ENCODE peak calls at places on chromosomes 13 and 19, in six cellular contexts. I is tibial nerve, N is uterus, K is IMR-90, B is esophagus squamous epithelium, Z is sigmoid colon. E is an unnamed sample. For H3K36me3, the result is how much of the 10 kb centered on the place peaks cover.

GRCh38 chr13:95447766-95448165 is 104.8 kb upstream of the CLDN10 start:
- DNase-seq in I (no peak), Z (no peak), B (no peak), N (no peak), K (no peak), E (no peak)

GRCh38 chr13:86282450-86282849 is 483.2 kb upstream of the SLITRK6 start:
- DNase-seq in N (no peak), I (no peak), Z (no peak), K (no peak), B (no peak), E (no peak)

GRCh38 chr13:72677431-72677830 is 50.0 kb downstream of the MZT1 start:
- DNase-seq in I (no peak), Z (no peak), K (no peak), N (no peak), B (no peak), E (no peak)

GRCh38 chr13:33763021-33763420 is 54.9 kb upstream of the RFC3 start:
- DNase-seq in N (no peak), Z (no peak), B (no peak), K (no peak), I (no peak), E (no peak)

GRCh38 chr19:20038358-20039202 is 725 bp downstream of the ZNF682 start:
- DNase-seq in I (no peak), K (peak), N (no peak), Z (no peak), B (no peak), E (no peak)

GRCh38 chr13:40146063-40146462 is 490.6 kb downstream of the COG6 start:
- DNase-seq in B (no peak), N (no peak), K (no peak), I (no peak), Z (no peak), E (no peak)

GRCh38 chr13:44437356-44438233 is 64.0 kb downstream of the SERP2 start:
- DNase-seq in B (no peak), K (peak), Z (no peak), N (no peak), I (no peak), E (no peak)

GRCh38 chr13:23428183-23428528 is 5.3 kb downstream of the SACS start:
- DNase-seq in B (no peak), Z (no peak), K (peak), N (no peak), I (no peak), E (no peak)

GRCh38 chr13:77406644-77407440 is 79.9 kb upstream of the MYCBP2 start:
- DNase-seq in B (no peak), Z (no peak), N (no peak), I (no peak), K (no peak), E (no peak)

GRCh38 chr13:106532111-106532929 is 3.1 kb downstream of the EFNB2 start:
- DNase-seq in Z (no peak), K (peak), I (no peak), B (no peak), N (no peak), E (peak)

GRCh38 chr13:76991432-76991795 is 467 bp upstream of the CLN5 start:
- DNase-seq in B (peak), N (peak), I (no peak), K (no peak), Z (peak), E (peak)

DNA sequence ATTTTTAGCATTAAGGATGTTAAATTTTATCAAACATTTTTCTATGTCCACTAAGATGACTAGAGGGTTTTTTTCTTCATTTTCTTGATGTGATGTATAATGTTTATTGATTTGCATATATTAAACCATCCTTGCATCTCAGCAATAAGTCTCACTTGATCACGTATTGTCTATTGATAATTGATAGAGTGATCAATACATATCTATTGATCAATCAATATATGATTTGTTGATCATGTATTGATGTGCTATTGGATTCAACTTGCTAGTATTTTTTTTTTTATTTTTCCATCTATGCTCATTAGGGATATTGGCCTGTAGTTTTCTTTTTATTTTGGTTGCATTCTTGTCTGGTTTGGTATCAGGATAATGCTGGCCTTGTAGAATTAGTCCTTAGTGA is 2202.0 kb downstream of the PCDH9 start:
- DNase-seq in K (no peak), Z (no peak), N (no peak), I (no peak), B (no peak), E (no peak)
- TF ChIP-seq POLR2A in K (no peak), Z (no peak), N (no peak), I (no peak), B (no peak), E (no peak)

GRCh38 chr19:13812544-13812943 is 17.3 kb downstream of the ZSWIM4 start:
- DNase-seq in Z (no peak), I (no peak), N (no peak), B (no peak), K (no peak), E (no peak)
- H3K36me3 ChIP-seq in Z (under half), I (half or more), N (under half), B (half or more), K (half or more), E (under half)

GRCh38 chr19:49363265-49364082 is at the start of gene DKKL1:
- DNase-seq in I (peak), K (peak), B (peak), Z (peak), N (peak), E (peak)
- TF ChIP-seq CTCF in I (peak), K (peak), B (peak), Z (peak), N (peak), E (no peak)

GRCh38 chr19:1032264-1032867 is 6.0 kb downstream of the CNN2 start:
- DNase-seq in Z (no peak), B (no peak), N (no peak), I (no peak), K (no peak), E (no peak)

GRCh38 chr19:1026189-1027019 is at the start of gene CNN2:
- DNase-seq in K (peak), N (peak), B (no peak), Z (peak), I (peak), E (peak)

GRCh38 chr19:1027020-1027952 is 878 bp downstream of the CNN2 start:
- DNase-seq in K (no peak), N (no peak), B (no peak), I (no peak), Z (no peak), E (no peak)

DNA sequence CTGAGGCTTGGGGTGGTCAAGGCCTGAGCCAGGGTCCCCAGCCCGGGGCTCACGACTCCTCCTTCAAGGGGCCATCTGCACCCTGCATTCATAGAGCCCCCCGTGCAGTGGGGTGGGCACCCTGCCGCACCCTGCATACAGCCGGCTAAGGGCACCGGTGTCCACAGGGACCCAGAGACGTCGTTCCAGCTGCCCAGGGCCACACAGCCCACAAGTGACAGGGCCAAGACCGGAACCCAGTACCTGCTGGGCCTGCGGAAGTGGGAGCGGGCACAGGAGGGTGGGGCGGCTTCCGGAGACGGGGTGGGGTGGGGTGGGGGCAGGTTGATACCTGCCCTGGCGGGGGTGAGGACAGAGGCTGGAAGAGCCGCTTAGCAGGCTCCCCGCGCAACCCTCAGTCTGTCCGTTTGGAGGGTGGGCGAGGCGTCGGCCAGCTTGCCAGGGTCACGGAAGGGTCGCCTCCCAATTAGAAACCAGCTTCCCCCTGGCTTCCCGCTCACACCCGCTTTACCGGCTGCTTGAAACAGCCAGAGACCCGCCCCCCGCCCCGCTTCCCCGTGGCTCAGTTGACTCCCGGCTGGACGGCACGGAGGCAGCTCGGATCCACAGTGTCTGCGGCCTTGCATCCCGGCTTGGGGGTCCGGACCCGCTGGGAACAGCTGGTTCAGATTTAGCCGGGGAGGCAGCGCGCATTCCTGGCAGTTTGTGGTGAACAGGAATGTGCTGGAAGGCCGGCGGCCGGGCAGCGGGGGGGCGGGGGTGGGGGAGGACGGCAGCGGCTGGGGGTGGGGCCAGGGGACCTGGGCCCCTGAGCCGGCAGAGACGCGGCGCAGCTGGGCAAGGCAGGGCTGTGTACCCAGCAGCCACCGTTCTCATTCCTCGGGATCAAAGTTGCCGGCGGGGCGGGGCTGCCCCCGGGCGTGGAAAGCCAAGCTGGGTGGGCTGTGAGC is 1.8 kb downstream of the CNN2 start:
- DNase-seq in N (peak), I (no peak), B (no peak), Z (peak), K (peak), E (peak)
- TF ChIP-seq POLR2A in N (no peak), I (no peak), B (peak), Z (no peak), K (no peak), E (no peak)

GRCh38 chr19:57643734-57644133 is 10.8 kb downstream of the ZNF211 start:
- DNase-seq in N (no peak), I (no peak), Z (no peak), B (no peak), K (no peak), E (no peak)
- H3K36me3 ChIP-seq in N (under half), I (half or more), Z (under half), B (under half), K (under half), E (under half)

DNA sequence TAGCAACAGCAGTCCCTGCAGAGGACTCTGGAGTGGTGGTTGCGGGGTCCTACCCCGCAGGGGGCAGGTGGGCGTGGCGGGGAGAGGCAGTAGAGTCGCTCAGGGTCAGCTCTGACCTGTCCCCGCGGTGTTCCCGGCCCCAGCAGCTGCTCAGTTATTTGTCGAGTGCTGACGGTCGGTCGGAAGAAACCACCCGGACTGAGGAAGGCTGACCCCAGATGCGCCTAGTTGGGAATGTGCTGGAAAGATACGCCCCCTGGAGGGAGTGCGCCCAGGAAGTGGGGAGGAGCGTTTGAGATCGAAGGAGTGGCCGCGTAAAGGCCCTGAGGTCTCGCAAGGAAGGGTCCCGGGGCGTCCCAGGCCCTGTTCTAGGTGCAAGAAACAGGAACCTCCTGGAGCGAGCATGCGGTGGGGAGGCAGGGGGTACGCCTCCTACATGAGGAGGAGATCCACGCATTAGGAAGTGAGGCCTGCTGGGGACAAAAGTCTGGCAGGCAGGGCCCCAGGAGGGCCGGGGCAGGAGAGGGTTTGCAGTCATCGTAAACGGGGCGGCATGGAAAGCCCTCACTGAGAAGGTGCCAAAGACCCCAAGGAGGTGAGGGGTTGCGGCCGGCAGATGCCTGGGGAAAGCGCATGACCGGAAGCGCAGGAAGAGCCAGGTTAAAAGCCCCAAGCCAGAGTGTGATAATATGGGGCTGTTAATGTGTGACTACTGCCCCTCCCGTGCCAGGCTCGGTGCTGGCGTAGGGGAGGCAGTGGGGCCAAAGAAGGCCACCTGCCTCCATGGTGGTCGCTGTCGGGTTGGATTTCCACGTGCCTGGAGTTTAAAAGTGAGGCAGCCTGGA is 9.1 kb downstream of the CCDC8 start:
- DNase-seq in N (peak), K (peak), Z (peak), B (no peak), I (peak), E (peak)
- TF ChIP-seq CTCF in N (no peak), K (peak), Z (no peak), B (peak), I (no peak), E (peak)

GRCh38 chr19:4534836-4535658 is at the start of gene PLIN5:
- DNase-seq in Z (peak), B (no peak), N (peak), K (peak), I (peak), E (peak)
- TF ChIP-seq POLR2A in Z (no peak), B (no peak), N (no peak), K (no peak), I (no peak), E (no peak)

GRCh38 chr19:43624933-43625332 is 5.5 kb upstream of the ZNF428 start:
- DNase-seq in B (peak), I (peak), N (no peak), K (peak), Z (no peak), E (peak)

GRCh38 chr19:43625918-43626579 is 6.6 kb upstream of the ZNF428 start:
- DNase-seq in N (no peak), Z (no peak), B (no peak), I (no peak), K (no peak), E (no peak)

GRCh38 chr19:43623889-43624670 is 4.7 kb upstream of the ZNF428 start:
- DNase-seq in I (no peak), K (no peak), B (no peak), N (no peak), Z (no peak), E (peak)

GRCh38 chr19:43628646-43629326 is 9.4 kb upstream of the ZNF428 start:
- DNase-seq in Z (no peak), I (no peak), B (no peak), K (no peak), N (no peak), E (no peak)

DNA sequence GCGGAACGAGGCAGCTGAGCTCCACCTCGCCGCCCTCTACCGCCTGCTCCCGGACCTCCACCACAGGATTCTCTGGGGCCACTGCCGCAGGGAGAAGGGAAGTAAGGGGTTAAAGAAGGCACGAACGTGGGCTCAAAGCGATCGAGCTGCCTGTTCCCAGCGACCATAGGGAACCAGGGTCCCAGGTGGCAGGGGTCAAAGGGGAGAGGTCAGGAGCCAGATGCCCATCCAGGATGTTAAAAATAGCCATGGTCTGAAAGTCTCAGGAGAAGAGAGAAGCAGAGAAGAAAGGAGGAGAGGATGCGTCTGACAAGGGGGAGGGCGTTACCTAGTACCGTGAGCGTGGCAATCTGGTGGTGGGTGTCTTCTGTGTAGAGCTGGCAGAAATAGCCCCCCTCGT is 7.4 kb upstream of the ZNF428 start:
- DNase-seq in Z (no peak), B (no peak), N (no peak), K (no peak), I (no peak), E (no peak)
- H3K36me3 ChIP-seq in Z (under half), B (under half), N (under half), K (under half), I (under half), E (under half)

DNA sequence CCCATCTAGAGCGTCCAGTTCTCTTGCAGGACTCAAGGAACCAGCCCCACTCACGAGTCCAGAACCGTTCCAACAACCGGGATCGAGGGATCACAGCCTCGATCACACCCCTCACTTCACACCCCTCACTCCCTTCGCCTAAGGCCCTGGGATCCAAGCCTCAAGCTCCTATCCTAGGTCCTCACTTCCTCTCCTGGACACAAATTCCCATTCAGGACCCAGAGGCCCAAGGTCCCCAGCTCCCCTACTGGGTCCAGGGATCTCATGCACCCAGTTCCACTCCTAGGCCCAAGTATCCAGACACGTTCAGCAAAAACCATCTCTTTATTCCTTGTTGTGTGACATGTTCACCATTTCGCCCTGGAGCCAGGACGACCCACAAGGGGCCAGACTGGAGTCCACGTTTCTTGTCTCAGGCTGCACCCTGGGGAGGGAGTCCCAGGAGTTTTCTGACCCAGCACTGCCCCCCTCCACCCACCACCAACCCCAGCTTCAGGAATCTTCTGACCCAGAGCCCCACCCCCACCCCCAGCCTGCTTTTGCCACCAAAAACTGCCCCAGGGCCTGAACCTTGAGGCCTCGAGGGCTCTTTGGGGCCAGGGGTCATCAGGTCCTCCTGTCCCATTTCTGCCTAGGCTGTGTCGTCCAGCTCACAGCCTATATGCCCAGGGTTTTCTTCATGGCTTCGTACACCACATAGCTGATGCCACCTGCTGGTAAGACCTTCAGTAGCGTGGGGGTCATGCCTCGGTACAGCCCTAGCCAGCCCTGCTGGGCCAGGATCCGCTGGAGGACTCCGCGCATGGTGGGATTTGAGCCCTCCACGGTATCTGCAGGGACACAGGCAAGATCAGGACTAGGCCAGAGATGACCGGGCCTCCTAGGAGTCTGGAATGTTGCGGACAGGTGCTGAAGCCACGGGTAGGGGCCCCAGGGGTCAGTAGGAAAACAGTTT is 1.4 kb upstream of the KHSRP start:
- DNase-seq in Z (no peak), N (peak), B (no peak), I (no peak), K (no peak), E (no peak)
- TF ChIP-seq CTCF in Z (no peak), N (no peak), B (peak), I (no peak), K (no peak), E (no peak)